ENCODE peak calls at places on chromosomes 4 and X, in six cellular contexts. G is HT1080, S is left ventricle myocardium superior, V is stromal cell of bone marrow, J is BJ, L is cerebellar cortex. O is an unnamed sample.

GRCh38 chr4:155787113-155787710 is 28.4 kb downstream of the GUCY1B1 start:
- DNase-seq in G (peak; percentile 65), J (no peak), V (peak; percentile 44), L (peak; percentile 58), S (no peak), O (no peak)

GRCh38 chr4:53618321-53618720 is 27.0 kb upstream of the LNX1 start:
- DNase-seq in J (no peak), V (no peak), S (no peak), G (no peak), L (no peak), O (no peak)

GRCh38 chrX:69150294-69150960 is 14.8 kb downstream of the PJA1 start:
- DNase-seq in S (no peak), G (no peak), J (no peak), L (no peak), V (no peak), O (no peak)

GRCh38 chr4:22739933-22740332 is 47.2 kb downstream of the GBA3 start:
- DNase-seq in S (no peak), J (no peak), L (no peak), V (no peak), G (peak; percentile 27), O (no peak)

GRCh38 chr4:149108626-149109025 is 666.4 kb upstream of the NR3C2 start:
- DNase-seq in G (no peak), J (peak; percentile 19), V (no peak), S (no peak), L (no peak), O (no peak)

GRCh38 chr4:79651516-79651915 is 243.5 kb upstream of the GK2 start:
- DNase-seq in S (no peak), J (no peak), L (no peak), V (no peak), G (no peak), O (no peak)

GRCh38 chr4:137378393-137379290 is 153.7 kb downstream of the PCDH18 start:
- DNase-seq in J (no peak), L (no peak), S (no peak), G (no peak), V (no peak), O (no peak)

GRCh38 chr4:176320340-176320975 is 692 bp downstream of the SPCS3 start:
- DNase-seq in S (peak; percentile 94), L (peak; percentile 85), G (peak; percentile 81), V (peak; percentile 81), J (no peak), O (peak; percentile 63)

GRCh38 chr4:38366451-38366850 is 297.5 kb upstream of the KLF3 start:
- DNase-seq in V (no peak), J (no peak), S (peak; percentile 26), L (no peak), G (no peak), O (no peak)

GRCh38 chrX:147476008-147476407 is 435.7 kb upstream of the FMR1 start:
- DNase-seq in J (no peak), S (no peak), V (no peak), L (peak; percentile 1), G (peak; percentile 2), O (no peak)

GRCh38 chrX:72714471-72714916 is 388 bp upstream of the PHKA1 start:
- DNase-seq in G (peak; percentile 53), J (no peak), L (peak; percentile 31), S (peak; percentile 79), V (peak; percentile 62), O (no peak)

GRCh38 chr4:122636697-122637096 is 15.8 kb upstream of the IL21 start:
- DNase-seq in L (no peak), S (no peak), V (no peak), J (no peak), G (no peak), O (no peak)

GRCh38 chr4:80989921-80990544 is 40.5 kb upstream of the BMP3 start:
- DNase-seq in V (peak; percentile 45), S (no peak), G (peak; percentile 47), J (no peak), L (peak; percentile 71), O (no peak)

GRCh38 chrX:19457662-19458061 is 57.6 kb downstream of the MAP3K15 start:
- DNase-seq in G (no peak), J (no peak), S (no peak), V (no peak), L (no peak), O (no peak)

GRCh38 chr4:122772311-122772710 is 39.8 kb downstream of the BBS12 start:
- DNase-seq in G (no peak), V (no peak), J (no peak), L (no peak), S (no peak), O (no peak)

GRCh38 chr4:83083925-83084475 is 30.5 kb downstream of the PLAC8 start:
- DNase-seq in J (no peak), L (no peak), G (no peak), V (no peak), S (no peak), O (no peak)

GRCh38 chr4:76896731-76897521 is 1.0 kb downstream of the SOWAHB start:
- DNase-seq in J (no peak), V (no peak), S (peak; percentile 35), L (peak; percentile 12), G (no peak), O (peak; percentile 31)

GRCh38 chr4:100742045-100742444 is 224.2 kb upstream of the EMCN start:
- DNase-seq in L (peak; percentile 10), S (no peak), V (peak; percentile 31), J (no peak), G (peak; percentile 81), O (no peak)

O was measured in 8988T.